ENCODE peak calls at places on chromosomes 2 and 18, in nine cellular contexts. Y is HL-60; Q is occipital lobe; M is GM10248; G is neural progenitor cell; Z is right cardiac atrium; F is brain microvascular endothelial cell; I is EL; K is activated CD4-positive, alpha-beta T cell treated with anti-CD3 and anti-CD28 coated beads for 1 hour. V is an unnamed sample.

GRCh38 chr18:36706313-36706881 is 122.4 kb downstream of the TPGS2 start:
- DNase-seq in Y (no peak), Q (no peak), M (no peak), G (no peak), Z (no peak), F (no peak), I (no peak), K (no peak), V (no peak)

GRCh38 chr2:162328424-162329157 is 10.1 kb upstream of the IFIH1 start:
- DNase-seq in Y (no peak), Q (no peak), M (peak; percentile 23), G (no peak), Z (no peak), F (no peak), I (no peak), K (no peak), V (no peak)

GRCh38 chr2:227608469-227609338 is 5.9 kb downstream of the SCYGR3 start:
- DNase-seq in Y (peak; percentile 78), Q (no peak), M (no peak), G (no peak), Z (no peak), F (no peak), I (no peak), K (no peak), V (no peak)

GRCh38 chr2:129794517-129794916 is 184.9 kb upstream of the RAB6C start:
- DNase-seq in Y (no peak), Q (no peak), M (no peak), G (no peak), Z (no peak), F (no peak), I (no peak), K (no peak), V (no peak)

GRCh38 chr2:136238214-136238551 is 120.2 kb upstream of the CXCR4 start:
- DNase-seq in Y (no peak), Q (no peak), M (no peak), G (no peak), Z (no peak), F (no peak), I (no peak), K (no peak), V (no peak)

GRCh38 chr2:54528311-54528945 is 72.3 kb downstream of the SPTBN1 start:
- DNase-seq in Y (no peak), Q (no peak), M (no peak), G (no peak), Z (no peak), F (no peak), I (peak; percentile 50), K (no peak), V (no peak)

GRCh38 chr2:217919781-217920351 is 82.9 kb downstream of the TNS1 start:
- DNase-seq in Y (no peak), Q (no peak), M (no peak), G (no peak), Z (peak; percentile 67), F (peak; percentile 43), I (peak; percentile 90), K (no peak), V (no peak)

GRCh38 chr2:138512672-138513071 is 11.1 kb downstream of the SPOPL start:
- DNase-seq in Y (no peak), Q (no peak), M (no peak), G (no peak), Z (no peak), F (no peak), I (no peak), K (no peak), V (peak; percentile 48)

GRCh38 chr2:171824086-171824485 is 70.0 kb downstream of the SLC25A12 start:
- DNase-seq in Y (peak; percentile 30), Q (no peak), M (no peak), G (no peak), Z (no peak), F (no peak), I (peak; percentile 28), K (no peak), V (no peak)

GRCh38 chr18:35852786-35853185 is 119.7 kb upstream of the RMP24 start:
- DNase-seq in Y (no peak), Q (no peak), M (no peak), G (no peak), Z (no peak), F (no peak), I (no peak), K (no peak), V (no peak)

GRCh38 chr18:79740741-79741700 is 56.7 kb upstream of the KCNG2 start:
- DNase-seq in Y (no peak), Q (no peak), M (no peak), G (no peak), Z (peak; percentile 11), F (no peak), I (no peak), K (no peak), V (no peak)